ENCODE peak calls at places on chromosomes 6 and 20, in seven cellular contexts. One of them, this sample, is unnamed.

GRCh38 chr6:52284131-52284459 is 447 bp downstream of the MCM3 start:
- DNase-seq in gastrocnemius medialis: no peak
- DNase-seq in fibroblast of mammary gland: peak
- DNase-seq in GM12878: no peak
- DNase-seq in MM.1S: peak
- DNase-seq in fibroblast of lung: peak
- DNase-seq in LNCaP clone FGC: no peak
- DNase-seq in this sample: no peak

GRCh38 chr6:169959129-169960002 is 207.9 kb downstream of the ERMARD start:
- DNase-seq in LNCaP clone FGC: no peak
- DNase-seq in fibroblast of lung: no peak
- DNase-seq in gastrocnemius medialis: no peak
- DNase-seq in MM.1S: peak
- DNase-seq in fibroblast of mammary gland: no peak
- DNase-seq in GM12878: no peak
- DNase-seq in this sample: no peak

GRCh38 chr20:17787816-17788215 is 88.0 kb downstream of the BANF2 start:
- DNase-seq in GM12878: no peak
- DNase-seq in gastrocnemius medialis: no peak
- DNase-seq in LNCaP clone FGC: no peak
- DNase-seq in fibroblast of lung: no peak
- DNase-seq in fibroblast of mammary gland: no peak
- DNase-seq in MM.1S: no peak
- DNase-seq in this sample: no peak

GRCh38 chr6:31308050-31308844 is 36.4 kb upstream of the HLA-C start:
- DNase-seq in MM.1S: peak
- DNase-seq in LNCaP clone FGC: peak
- DNase-seq in gastrocnemius medialis: no peak
- DNase-seq in fibroblast of lung: no peak
- DNase-seq in GM12878: no peak
- DNase-seq in fibroblast of mammary gland: no peak
- DNase-seq in this sample: no peak

GRCh38 chr20:51062065-51062464 is 39.2 kb upstream of the KCNG1 start:
- DNase-seq in MM.1S: no peak
- DNase-seq in fibroblast of mammary gland: peak
- DNase-seq in LNCaP clone FGC: no peak
- DNase-seq in fibroblast of lung: peak
- DNase-seq in GM12878: no peak
- DNase-seq in gastrocnemius medialis: no peak
- DNase-seq in this sample: no peak

GRCh38 chr6:5453531-5453930 is 192.2 kb downstream of the FARS2 start:
- DNase-seq in fibroblast of lung: no peak
- DNase-seq in gastrocnemius medialis: no peak
- DNase-seq in GM12878: no peak
- DNase-seq in fibroblast of mammary gland: no peak
- DNase-seq in LNCaP clone FGC: no peak
- DNase-seq in MM.1S: no peak
- DNase-seq in this sample: no peak

GRCh38 chr20:62466071-62466760 is 9.6 kb downstream of the GATA5 start:
- DNase-seq in gastrocnemius medialis: no peak
- DNase-seq in fibroblast of lung: no peak
- DNase-seq in LNCaP clone FGC: no peak
- DNase-seq in fibroblast of mammary gland: no peak
- DNase-seq in GM12878: no peak
- DNase-seq in MM.1S: no peak
- DNase-seq in this sample: no peak

GRCh38 chr20:57603120-57603519 is 17.1 kb downstream of the ZBP1 start:
- DNase-seq in MM.1S: no peak
- DNase-seq in GM12878: no peak
- DNase-seq in fibroblast of mammary gland: no peak
- DNase-seq in LNCaP clone FGC: no peak
- DNase-seq in gastrocnemius medialis: no peak
- DNase-seq in fibroblast of lung: no peak
- DNase-seq in this sample: no peak

GRCh38 chr6:97203343-97203742 is 79.7 kb downstream of the MMS22L start:
- DNase-seq in fibroblast of mammary gland: peak
- DNase-seq in GM12878: no peak
- DNase-seq in gastrocnemius medialis: no peak
- DNase-seq in LNCaP clone FGC: peak
- DNase-seq in MM.1S: no peak
- DNase-seq in fibroblast of lung: peak
- DNase-seq in this sample: no peak

GRCh38 chr20:34622821-34623451 is 54.0 kb downstream of the PIGU start:
- DNase-seq in fibroblast of mammary gland: no peak
- DNase-seq in LNCaP clone FGC: no peak
- DNase-seq in MM.1S: no peak
- DNase-seq in gastrocnemius medialis: no peak
- DNase-seq in fibroblast of lung: no peak
- DNase-seq in GM12878: no peak
- DNase-seq in this sample: no peak

GRCh38 chr6:107600936-107601335 is 111.0 kb downstream of the SOBP start:
- DNase-seq in fibroblast of lung: peak
- DNase-seq in MM.1S: no peak
- DNase-seq in fibroblast of mammary gland: peak
- DNase-seq in LNCaP clone FGC: no peak
- DNase-seq in GM12878: no peak
- DNase-seq in gastrocnemius medialis: no peak
- DNase-seq in this sample: peak

GRCh38 chr6:135087403-135087802 is 32.8 kb upstream of the HBS1L start:
- DNase-seq in GM12878: no peak
- DNase-seq in LNCaP clone FGC: no peak
- DNase-seq in fibroblast of lung: no peak
- DNase-seq in gastrocnemius medialis: no peak
- DNase-seq in MM.1S: no peak
- DNase-seq in fibroblast of mammary gland: no peak
- DNase-seq in this sample: no peak

GRCh38 chr6:72911463-72912153 is 289.7 kb downstream of the KCNQ5 start:
- DNase-seq in MM.1S: no peak
- DNase-seq in gastrocnemius medialis: no peak
- DNase-seq in GM12878: no peak
- DNase-seq in LNCaP clone FGC: no peak
- DNase-seq in fibroblast of lung: peak
- DNase-seq in fibroblast of mammary gland: peak
- DNase-seq in this sample: peak

GRCh38 chr6:112139052-112139451 is 51.7 kb downstream of the FAM229B start:
- DNase-seq in LNCaP clone FGC: no peak
- DNase-seq in gastrocnemius medialis: no peak
- DNase-seq in fibroblast of lung: no peak
- DNase-seq in GM12878: no peak
- DNase-seq in MM.1S: no peak
- DNase-seq in fibroblast of mammary gland: no peak
- DNase-seq in this sample: no peak

GRCh38 chr20:61394088-61394822 is 142.2 kb downstream of the CDH4 start:
- DNase-seq in GM12878: no peak
- DNase-seq in fibroblast of mammary gland: no peak
- DNase-seq in LNCaP clone FGC: no peak
- DNase-seq in MM.1S: no peak
- DNase-seq in gastrocnemius medialis: no peak
- DNase-seq in fibroblast of lung: no peak
- DNase-seq in this sample: no peak

GRCh38 chr6:146770965-146771735 is 172.4 kb downstream of the ADGB start:
- DNase-seq in MM.1S: no peak
- DNase-seq in LNCaP clone FGC: no peak
- DNase-seq in GM12878: no peak
- DNase-seq in gastrocnemius medialis: peak
- DNase-seq in fibroblast of lung: no peak
- DNase-seq in fibroblast of mammary gland: no peak
- DNase-seq in this sample: no peak

GRCh38 chr20:36572701-36573102 is 695 bp upstream of the TGIF2 start:
- DNase-seq in gastrocnemius medialis: no peak
- DNase-seq in LNCaP clone FGC: no peak
- DNase-seq in fibroblast of mammary gland: peak
- DNase-seq in GM12878: no peak
- DNase-seq in MM.1S: no peak
- DNase-seq in fibroblast of lung: peak
- DNase-seq in this sample: no peak

GRCh38 chr6:138691595-138692057 is 81.9 kb upstream of the CCDC28A start:
- DNase-seq in gastrocnemius medialis: no peak
- DNase-seq in fibroblast of mammary gland: peak
- DNase-seq in LNCaP clone FGC: no peak
- DNase-seq in GM12878: no peak
- DNase-seq in fibroblast of lung: peak
- DNase-seq in MM.1S: no peak
- DNase-seq in this sample: peak

GRCh38 chr6:12324741-12325140 is 34.6 kb downstream of the EDN1 start:
- DNase-seq in GM12878: no peak
- DNase-seq in fibroblast of lung: no peak
- DNase-seq in LNCaP clone FGC: no peak
- DNase-seq in fibroblast of mammary gland: no peak
- DNase-seq in MM.1S: no peak
- DNase-seq in gastrocnemius medialis: no peak
- DNase-seq in this sample: no peak

GRCh38 chr20:51553897-51554504 is 11.5 kb upstream of the NFATC2 start:
- DNase-seq in fibroblast of lung: peak
- DNase-seq in MM.1S: no peak
- DNase-seq in LNCaP clone FGC: no peak
- DNase-seq in GM12878: no peak
- DNase-seq in gastrocnemius medialis: no peak
- DNase-seq in fibroblast of mammary gland: peak
- DNase-seq in this sample: peak

GRCh38 chr20:18276821-18277220 is 11.5 kb upstream of the ZNF133 start:
- DNase-seq in fibroblast of lung: peak
- DNase-seq in GM12878: no peak
- DNase-seq in LNCaP clone FGC: peak
- DNase-seq in fibroblast of mammary gland: peak
- DNase-seq in MM.1S: peak
- DNase-seq in gastrocnemius medialis: no peak
- DNase-seq in this sample: peak

DNA sequence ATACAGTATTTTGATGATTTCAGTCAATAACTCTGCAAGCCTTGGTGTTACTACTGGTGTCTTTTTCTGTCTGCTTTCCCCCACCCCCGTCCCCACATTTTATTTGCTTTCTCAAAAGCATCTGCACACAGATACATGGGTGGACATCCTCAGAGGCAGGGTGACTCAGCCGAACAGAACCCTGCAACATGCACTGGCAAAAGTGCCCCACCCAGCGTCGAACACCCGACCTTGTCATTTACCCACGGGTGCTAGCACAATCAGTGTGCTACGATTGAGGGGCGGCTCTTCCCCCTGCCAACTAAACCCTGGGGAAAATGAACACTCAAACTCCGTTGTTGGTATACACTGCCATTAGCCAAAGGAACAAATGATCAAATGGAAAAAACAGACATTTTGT is 115.9 kb upstream of the NAA20 start:
- DNase-seq in MM.1S: no peak
- DNase-seq in fibroblast of mammary gland: no peak
- DNase-seq in gastrocnemius medialis: no peak
- DNase-seq in GM12878: no peak
- DNase-seq in fibroblast of lung: no peak
- DNase-seq in LNCaP clone FGC: no peak
- DNase-seq in this sample: no peak
- TF ChIP-seq CTCF in MM.1S: no peak
- TF ChIP-seq CTCF in fibroblast of mammary gland: no peak
- TF ChIP-seq CTCF in gastrocnemius medialis: no peak
- TF ChIP-seq CTCF in GM12878: no peak
- TF ChIP-seq CTCF in fibroblast of lung: no peak
- TF ChIP-seq CTCF in LNCaP clone FGC: no peak
- TF ChIP-seq CTCF in this sample: no peak

DNA sequence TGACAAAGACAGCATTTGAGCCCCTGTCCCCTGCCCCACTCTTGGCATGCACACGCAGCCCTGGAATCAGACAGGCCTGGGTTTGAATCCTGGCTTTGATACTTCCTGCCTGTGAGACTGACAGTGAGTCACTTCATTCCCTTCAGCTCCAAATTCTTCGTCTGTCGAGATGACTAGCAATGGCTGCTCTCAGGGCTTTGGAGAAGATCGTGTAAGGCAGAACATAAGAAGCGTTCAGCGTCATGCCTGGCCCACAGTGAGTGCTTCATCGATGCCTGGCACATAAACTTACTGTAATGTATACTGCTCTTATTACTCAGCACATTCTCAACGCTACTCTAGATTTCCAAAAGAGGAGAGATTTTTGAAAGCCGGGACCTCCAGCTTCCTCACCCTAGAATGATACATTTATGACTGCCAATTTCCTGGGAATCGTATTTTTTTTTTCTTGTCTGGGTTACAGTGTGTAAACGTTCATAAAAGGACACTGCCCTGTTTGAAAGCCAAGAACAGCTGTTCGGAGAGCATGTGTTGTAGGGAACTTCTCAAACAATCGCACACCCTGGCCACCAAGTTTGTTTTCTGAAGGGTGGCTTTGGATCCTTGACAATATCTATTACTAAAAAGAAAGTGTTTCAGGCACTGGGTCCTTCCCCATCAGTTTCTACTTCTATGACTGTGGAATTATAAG is 16.2 kb upstream of the BCAS1 start:
- DNase-seq in GM12878: no peak
- DNase-seq in fibroblast of mammary gland: peak
- DNase-seq in gastrocnemius medialis: no peak
- DNase-seq in MM.1S: no peak
- DNase-seq in fibroblast of lung: peak
- DNase-seq in LNCaP clone FGC: no peak
- DNase-seq in this sample: no peak
- H3K4me3 ChIP-seq in GM12878: no peak
- H3K4me3 ChIP-seq in fibroblast of mammary gland: no peak
- H3K4me3 ChIP-seq in gastrocnemius medialis: no peak
- H3K4me3 ChIP-seq in MM.1S: no peak
- H3K4me3 ChIP-seq in fibroblast of lung: no peak
- H3K4me3 ChIP-seq in LNCaP clone FGC: no peak
- H3K4me3 ChIP-seq in this sample: no peak

GRCh38 chr20:63919130-63919529 is 24.2 kb downstream of the DNAJC5 start:
- DNase-seq in fibroblast of mammary gland: no peak
- DNase-seq in LNCaP clone FGC: no peak
- DNase-seq in fibroblast of lung: no peak
- DNase-seq in gastrocnemius medialis: no peak
- DNase-seq in GM12878: no peak
- DNase-seq in MM.1S: no peak
- DNase-seq in this sample: no peak
- TF ChIP-seq CTCF in fibroblast of mammary gland: no peak
- TF ChIP-seq CTCF in LNCaP clone FGC: no peak
- TF ChIP-seq CTCF in fibroblast of lung: no peak
- TF ChIP-seq CTCF in gastrocnemius medialis: no peak
- TF ChIP-seq CTCF in GM12878: no peak
- TF ChIP-seq CTCF in MM.1S: no peak
- TF ChIP-seq CTCF in this sample: no peak

DNA sequence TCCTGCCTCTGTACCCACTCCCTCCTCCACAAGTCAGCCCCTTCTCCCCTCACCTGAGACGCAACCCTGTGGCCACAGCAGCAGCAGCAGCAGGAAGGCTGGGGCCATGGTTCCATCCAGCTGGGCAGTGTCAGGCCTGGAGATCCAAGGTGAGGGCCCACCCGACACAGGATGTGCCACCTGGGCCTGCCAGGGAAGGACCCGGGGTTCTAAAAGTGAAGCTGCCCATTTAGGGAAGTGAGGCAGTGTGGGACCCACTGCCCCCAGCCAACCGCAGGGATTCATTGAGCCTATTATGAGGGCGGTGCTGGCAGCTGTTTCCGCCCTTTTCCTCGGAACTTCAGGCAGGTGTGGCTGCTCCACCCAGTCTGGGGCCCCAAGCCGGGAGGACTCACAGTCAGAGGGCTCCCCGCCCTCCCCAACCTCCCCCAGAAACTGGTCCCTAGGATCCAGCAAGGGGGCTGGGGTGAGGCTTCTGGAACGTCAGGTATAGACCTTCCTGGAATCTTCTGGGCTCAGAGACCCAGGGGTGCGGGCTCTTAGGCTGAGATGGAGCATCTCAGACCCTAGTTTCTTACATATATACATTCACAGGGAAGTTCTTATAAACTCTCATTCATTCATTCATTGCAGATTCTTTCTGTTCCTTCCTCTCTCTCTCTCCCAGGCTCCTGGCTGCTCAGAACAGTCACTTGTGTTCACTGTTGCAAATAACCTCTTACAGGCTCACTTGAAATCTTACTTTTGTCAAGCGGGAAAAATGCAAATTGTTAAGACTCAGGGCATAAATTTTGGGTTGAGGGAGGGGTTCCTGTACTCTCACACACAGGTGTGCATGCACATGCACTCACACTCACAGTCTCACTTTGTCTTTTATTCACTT is at the start of gene TREML2:
- DNase-seq in LNCaP clone FGC: no peak
- DNase-seq in fibroblast of mammary gland: no peak
- DNase-seq in GM12878: no peak
- DNase-seq in MM.1S: peak
- DNase-seq in fibroblast of lung: no peak
- DNase-seq in gastrocnemius medialis: no peak
- DNase-seq in this sample: no peak
- H3K4me3 ChIP-seq in LNCaP clone FGC: no peak
- H3K4me3 ChIP-seq in fibroblast of mammary gland: no peak
- H3K4me3 ChIP-seq in GM12878: peak
- H3K4me3 ChIP-seq in MM.1S: peak
- H3K4me3 ChIP-seq in fibroblast of lung: no peak
- H3K4me3 ChIP-seq in gastrocnemius medialis: no peak
- H3K4me3 ChIP-seq in this sample: no peak

This sample was measured in astrocyte of the spinal cord.